ENCODE peak calls at places on chromosomes 1 and 21, in eight cellular contexts. One of them, this sample, is unnamed. For H3K36me3, the result is how much of the 10 kb centered on the place peaks cover.

GRCh38 chr1:167661527-167662436 is 31.8 kb downstream of the RCSD1 start:
- DNase-seq in colonic mucosa: no peak
- DNase-seq in H7: no peak
- DNase-seq in CD4-positive, CD25-positive, alpha-beta regulatory T cell: no peak
- DNase-seq in GM23248: peak
- DNase-seq in transverse colon: no peak
- DNase-seq in uterus: no peak
- DNase-seq in GM12878: no peak
- DNase-seq in this sample: no peak

GRCh38 chr1:100134872-100135271 is 1.9 kb downstream of the TRMT13 start:
- DNase-seq in colonic mucosa: no peak
- DNase-seq in H7: no peak
- DNase-seq in CD4-positive, CD25-positive, alpha-beta regulatory T cell: no peak
- DNase-seq in GM23248: no peak
- DNase-seq in transverse colon: no peak
- DNase-seq in uterus: no peak
- DNase-seq in GM12878: no peak
- DNase-seq in this sample: no peak

GRCh38 chr1:158283965-158284364 is 5.8 kb upstream of the CD1C start:
- DNase-seq in colonic mucosa: no peak
- DNase-seq in H7: no peak
- DNase-seq in CD4-positive, CD25-positive, alpha-beta regulatory T cell: no peak
- DNase-seq in GM23248: no peak
- DNase-seq in transverse colon: no peak
- DNase-seq in uterus: no peak
- DNase-seq in GM12878: peak
- DNase-seq in this sample: no peak

GRCh38 chr1:113887776-113888175 is 395 bp upstream of the BCL2L15 start:
- DNase-seq in colonic mucosa: no peak
- DNase-seq in H7: no peak
- DNase-seq in CD4-positive, CD25-positive, alpha-beta regulatory T cell: no peak
- DNase-seq in GM23248: no peak
- DNase-seq in transverse colon: no peak
- DNase-seq in uterus: no peak
- DNase-seq in GM12878: no peak
- DNase-seq in this sample: no peak

GRCh38 chr21:28633803-28634572 is 358.7 kb downstream of the LTN1 start:
- DNase-seq in colonic mucosa: no peak
- DNase-seq in H7: no peak
- DNase-seq in CD4-positive, CD25-positive, alpha-beta regulatory T cell: peak
- DNase-seq in GM23248: peak
- DNase-seq in transverse colon: no peak
- DNase-seq in uterus: no peak
- DNase-seq in GM12878: no peak
- DNase-seq in this sample: no peak

GRCh38 chr1:156664949-156665411 is 12.2 kb downstream of the NES start:
- DNase-seq in colonic mucosa: peak
- DNase-seq in H7: peak
- DNase-seq in CD4-positive, CD25-positive, alpha-beta regulatory T cell: no peak
- DNase-seq in GM23248: peak
- DNase-seq in transverse colon: peak
- DNase-seq in uterus: peak
- DNase-seq in GM12878: no peak
- DNase-seq in this sample: no peak

GRCh38 chr1:211830055-211830329 is 571 bp downstream of the LPGAT1 start:
- DNase-seq in colonic mucosa: no peak
- DNase-seq in H7: no peak
- DNase-seq in CD4-positive, CD25-positive, alpha-beta regulatory T cell: peak
- DNase-seq in GM23248: no peak
- DNase-seq in transverse colon: no peak
- DNase-seq in uterus: no peak
- DNase-seq in GM12878: no peak
- DNase-seq in this sample: no peak

GRCh38 chr1:9628541-9629444 is 22.7 kb upstream of the PIK3CD start:
- DNase-seq in colonic mucosa: peak
- DNase-seq in H7: peak
- DNase-seq in CD4-positive, CD25-positive, alpha-beta regulatory T cell: peak
- DNase-seq in GM23248: no peak
- DNase-seq in transverse colon: no peak
- DNase-seq in uterus: no peak
- DNase-seq in GM12878: peak
- DNase-seq in this sample: no peak

GRCh38 chr1:222931018-222931417 is 116.2 kb downstream of the DISP1 start:
- DNase-seq in colonic mucosa: no peak
- DNase-seq in H7: no peak
- DNase-seq in CD4-positive, CD25-positive, alpha-beta regulatory T cell: no peak
- DNase-seq in GM23248: no peak
- DNase-seq in transverse colon: no peak
- DNase-seq in uterus: no peak
- DNase-seq in GM12878: no peak
- DNase-seq in this sample: no peak

DNA sequence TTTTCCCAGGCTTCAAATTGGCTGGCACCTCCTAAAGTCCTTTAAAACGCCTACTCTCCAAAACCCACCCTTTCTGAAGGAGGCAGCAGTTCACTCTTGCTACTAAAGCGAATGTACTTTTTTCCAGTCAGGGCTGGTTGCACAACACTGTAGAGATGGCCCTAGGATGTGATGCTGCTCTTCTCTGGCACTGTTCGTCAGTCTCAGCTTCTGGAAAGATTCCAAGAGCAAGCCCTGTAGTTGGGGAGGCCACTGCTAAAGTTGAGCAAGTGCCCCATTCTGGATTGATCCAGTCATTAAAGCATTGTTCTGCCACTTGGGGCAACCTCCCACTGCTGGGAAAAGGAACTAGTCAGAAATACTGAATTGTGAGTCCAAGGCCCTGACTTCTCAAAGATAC is 28.5 kb upstream of the KCNQ4 start:
- DNase-seq in colonic mucosa: no peak
- DNase-seq in H7: no peak
- DNase-seq in CD4-positive, CD25-positive, alpha-beta regulatory T cell: no peak
- DNase-seq in GM23248: no peak
- DNase-seq in transverse colon: no peak
- DNase-seq in uterus: no peak
- DNase-seq in GM12878: no peak
- DNase-seq in this sample: no peak
- H3K36me3 ChIP-seq in colonic mucosa: under half
- H3K36me3 ChIP-seq in H7: under half
- H3K36me3 ChIP-seq in CD4-positive, CD25-positive, alpha-beta regulatory T cell: half or more
- H3K36me3 ChIP-seq in GM23248: under half
- H3K36me3 ChIP-seq in transverse colon: under half
- H3K36me3 ChIP-seq in uterus: under half
- H3K36me3 ChIP-seq in GM12878: half or more
- H3K36me3 ChIP-seq in this sample: under half

DNA sequence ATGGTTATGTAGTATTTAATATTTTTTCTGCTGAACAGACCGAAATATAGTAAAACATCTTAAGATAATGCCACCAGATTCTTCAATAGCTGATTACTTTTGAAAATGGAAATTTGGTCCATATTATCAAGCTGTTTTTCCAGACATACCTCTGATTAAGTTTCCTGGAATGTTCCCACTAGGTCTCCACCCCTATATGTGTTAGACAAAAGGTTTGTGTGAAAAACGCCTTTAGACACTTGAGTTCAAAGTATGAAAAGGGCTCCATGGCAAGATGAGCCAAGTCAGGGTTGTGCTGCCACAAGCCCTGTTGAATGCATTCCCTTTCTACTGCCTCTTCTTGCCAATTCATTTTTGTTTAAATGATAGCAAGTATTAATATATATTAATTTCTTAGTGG is 52.7 kb downstream of the ZBTB17 start:
- DNase-seq in colonic mucosa: no peak
- DNase-seq in H7: no peak
- DNase-seq in CD4-positive, CD25-positive, alpha-beta regulatory T cell: no peak
- DNase-seq in GM23248: peak
- DNase-seq in transverse colon: no peak
- DNase-seq in uterus: no peak
- DNase-seq in GM12878: no peak
- DNase-seq in this sample: no peak
- H3K36me3 ChIP-seq in colonic mucosa: under half
- H3K36me3 ChIP-seq in H7: under half
- H3K36me3 ChIP-seq in CD4-positive, CD25-positive, alpha-beta regulatory T cell: half or more
- H3K36me3 ChIP-seq in GM23248: under half
- H3K36me3 ChIP-seq in transverse colon: under half
- H3K36me3 ChIP-seq in uterus: under half
- H3K36me3 ChIP-seq in GM12878: half or more
- H3K36me3 ChIP-seq in this sample: under half

GRCh38 chr1:182845894-182846293 is 6.7 kb downstream of the DHX9 start:
- DNase-seq in colonic mucosa: no peak
- DNase-seq in H7: no peak
- DNase-seq in CD4-positive, CD25-positive, alpha-beta regulatory T cell: no peak
- DNase-seq in GM23248: no peak
- DNase-seq in transverse colon: no peak
- DNase-seq in uterus: no peak
- DNase-seq in GM12878: no peak
- DNase-seq in this sample: no peak

GRCh38 chr1:182848736-182849135 is 9.6 kb downstream of the DHX9 start:
- DNase-seq in colonic mucosa: no peak
- DNase-seq in H7: no peak
- DNase-seq in CD4-positive, CD25-positive, alpha-beta regulatory T cell: no peak
- DNase-seq in GM23248: no peak
- DNase-seq in transverse colon: no peak
- DNase-seq in uterus: no peak
- DNase-seq in GM12878: no peak
- DNase-seq in this sample: no peak

GRCh38 chr1:182845379-182845778 is 6.2 kb downstream of the DHX9 start:
- DNase-seq in colonic mucosa: no peak
- DNase-seq in H7: no peak
- DNase-seq in CD4-positive, CD25-positive, alpha-beta regulatory T cell: no peak
- DNase-seq in GM23248: no peak
- DNase-seq in transverse colon: no peak
- DNase-seq in uterus: no peak
- DNase-seq in GM12878: no peak
- DNase-seq in this sample: no peak

GRCh38 chr1:182850319-182850718 is 11.2 kb downstream of the DHX9 start:
- DNase-seq in colonic mucosa: no peak
- DNase-seq in H7: no peak
- DNase-seq in CD4-positive, CD25-positive, alpha-beta regulatory T cell: no peak
- DNase-seq in GM23248: no peak
- DNase-seq in transverse colon: no peak
- DNase-seq in uterus: no peak
- DNase-seq in GM12878: no peak
- DNase-seq in this sample: no peak

DNA sequence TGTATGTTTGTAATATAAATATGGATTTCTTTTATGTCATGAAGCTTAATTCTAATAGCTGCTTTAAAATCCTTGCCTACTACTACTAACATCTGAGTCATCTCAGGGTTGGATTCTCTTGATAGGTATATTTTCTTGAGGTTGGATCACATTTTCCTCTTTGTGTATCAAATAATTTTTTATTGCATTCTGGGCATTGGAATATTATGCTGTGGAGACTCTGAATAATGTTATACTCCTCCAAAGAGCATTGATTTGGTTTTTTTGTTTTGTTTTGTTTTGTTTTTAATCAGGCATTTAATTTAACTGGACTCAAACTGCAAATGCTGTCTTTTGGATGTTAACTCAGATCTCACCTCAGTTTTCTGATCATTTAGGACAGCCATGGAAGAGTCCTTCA is 8.0 kb downstream of the DHX9 start:
- DNase-seq in colonic mucosa: no peak
- DNase-seq in H7: no peak
- DNase-seq in CD4-positive, CD25-positive, alpha-beta regulatory T cell: no peak
- DNase-seq in GM23248: no peak
- DNase-seq in transverse colon: no peak
- DNase-seq in uterus: no peak
- DNase-seq in GM12878: no peak
- DNase-seq in this sample: no peak
- H3K36me3 ChIP-seq in colonic mucosa: under half
- H3K36me3 ChIP-seq in H7: under half
- H3K36me3 ChIP-seq in CD4-positive, CD25-positive, alpha-beta regulatory T cell: half or more
- H3K36me3 ChIP-seq in GM23248: half or more
- H3K36me3 ChIP-seq in transverse colon: under half
- H3K36me3 ChIP-seq in uterus: under half
- H3K36me3 ChIP-seq in GM12878: under half
- H3K36me3 ChIP-seq in this sample: under half

GRCh38 chr1:224300346-224300745 is 29.6 kb downstream of the NVL start:
- DNase-seq in colonic mucosa: no peak
- DNase-seq in H7: no peak
- DNase-seq in CD4-positive, CD25-positive, alpha-beta regulatory T cell: no peak
- DNase-seq in GM23248: peak
- DNase-seq in transverse colon: no peak
- DNase-seq in uterus: no peak
- DNase-seq in GM12878: no peak
- DNase-seq in this sample: no peak

GRCh38 chr1:224294775-224295174 is 35.2 kb downstream of the NVL start:
- DNase-seq in colonic mucosa: no peak
- DNase-seq in H7: no peak
- DNase-seq in CD4-positive, CD25-positive, alpha-beta regulatory T cell: no peak
- DNase-seq in GM23248: no peak
- DNase-seq in transverse colon: no peak
- DNase-seq in uterus: no peak
- DNase-seq in GM12878: no peak
- DNase-seq in this sample: no peak

GRCh38 chr1:224302947-224303346 is 27.0 kb downstream of the NVL start:
- DNase-seq in colonic mucosa: no peak
- DNase-seq in H7: no peak
- DNase-seq in CD4-positive, CD25-positive, alpha-beta regulatory T cell: no peak
- DNase-seq in GM23248: no peak
- DNase-seq in transverse colon: no peak
- DNase-seq in uterus: no peak
- DNase-seq in GM12878: no peak
- DNase-seq in this sample: no peak

GRCh38 chr1:224301391-224301790 is 28.6 kb downstream of the NVL start:
- DNase-seq in colonic mucosa: no peak
- DNase-seq in H7: no peak
- DNase-seq in CD4-positive, CD25-positive, alpha-beta regulatory T cell: no peak
- DNase-seq in GM23248: no peak
- DNase-seq in transverse colon: no peak
- DNase-seq in uterus: no peak
- DNase-seq in GM12878: no peak
- DNase-seq in this sample: no peak

DNA sequence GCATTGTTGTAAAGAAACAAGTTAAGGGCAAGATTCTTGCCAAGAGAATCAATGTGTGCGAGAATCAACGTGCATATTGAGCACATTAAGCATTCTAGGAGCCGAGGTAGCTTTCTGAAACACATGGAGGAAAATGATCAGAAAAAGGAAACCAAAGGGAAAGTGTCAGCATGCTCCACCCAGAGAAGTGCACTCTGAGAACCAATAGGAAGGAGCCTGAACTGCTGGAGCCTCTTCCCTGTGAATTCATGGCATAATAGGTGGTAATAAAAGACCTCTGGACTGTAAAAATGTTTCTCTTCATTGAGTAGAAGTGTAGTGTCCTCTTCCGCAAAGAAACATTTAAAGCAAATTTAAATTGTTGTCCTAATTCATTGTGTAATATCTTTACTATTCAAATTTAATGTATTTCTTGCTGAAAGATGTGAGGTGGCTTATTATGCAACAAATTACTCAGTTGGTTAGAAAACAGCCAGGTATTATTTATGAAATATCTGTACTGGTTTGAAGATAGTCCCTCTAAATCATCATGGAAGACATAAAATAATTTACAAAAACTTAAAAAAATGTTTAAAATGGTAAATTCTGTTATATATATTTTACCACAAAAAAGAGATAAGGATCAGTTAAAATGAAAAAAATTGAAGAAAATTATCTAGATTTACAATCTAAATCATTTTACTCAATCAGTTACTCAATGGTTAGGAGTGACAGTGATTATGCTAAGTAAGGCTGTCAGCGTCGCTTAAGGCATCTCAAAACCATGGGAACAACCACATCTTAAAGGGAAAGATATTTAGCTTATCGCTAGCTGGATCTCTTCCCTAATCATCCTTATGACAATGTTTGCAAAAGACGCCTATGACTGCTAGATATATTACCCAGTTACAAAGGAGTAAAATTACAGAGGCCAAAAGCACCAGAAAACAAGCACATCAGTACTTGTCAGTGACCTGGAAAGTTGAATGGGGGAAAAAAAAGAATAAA is 31.3 kb downstream of the NVL start:
- DNase-seq in colonic mucosa: peak
- DNase-seq in H7: no peak
- DNase-seq in CD4-positive, CD25-positive, alpha-beta regulatory T cell: no peak
- DNase-seq in GM23248: no peak
- DNase-seq in transverse colon: peak
- DNase-seq in uterus: no peak
- DNase-seq in GM12878: no peak
- DNase-seq in this sample: no peak
- H3K36me3 ChIP-seq in colonic mucosa: under half
- H3K36me3 ChIP-seq in H7: under half
- H3K36me3 ChIP-seq in CD4-positive, CD25-positive, alpha-beta regulatory T cell: half or more
- H3K36me3 ChIP-seq in GM23248: under half
- H3K36me3 ChIP-seq in transverse colon: under half
- H3K36me3 ChIP-seq in uterus: under half
- H3K36me3 ChIP-seq in GM12878: half or more
- H3K36me3 ChIP-seq in this sample: under half